ENCODE peak calls at places on chromosome 6, in seven cellular contexts. A is tibial artery; T is body of pancreas; Z is CD4-positive, CD25-positive, alpha-beta regulatory T cell; Y is astrocyte of the cerebellum; W is astrocyte; M is astrocyte of the spinal cord. O is an unnamed sample.

GRCh38 chr6:118187568-118188164 is 280.6 kb downstream of the SLC35F1 start:
- DNase-seq in T (no peak), A (no peak), W (peak; percentile 86), Z (no peak), M (no peak), Y (no peak), O (peak; percentile 94)

GRCh38 chr6:142395768-142396231 is 94.0 kb downstream of the ADGRG6 start:
- DNase-seq in A (no peak), T (no peak), Y (no peak), Z (peak; percentile 52), M (peak; percentile 66), W (peak; percentile 71), O (no peak)

GRCh38 chr6:143060806-143061596 is at the start of gene AIG1:
- DNase-seq in Z (peak; percentile 65), Y (no peak), A (peak; percentile 87), W (peak; percentile 57), T (no peak), M (no peak), O (no peak)

GRCh38 chr6:150494236-150494635 is 105.4 kb upstream of the PLEKHG1 start:
- DNase-seq in M (no peak), A (no peak), Z (no peak), T (no peak), Y (no peak), W (no peak), O (peak; percentile 30)

GRCh38 chr6:72952808-72953630 is 272.3 kb downstream of the KHDC1L start:
- DNase-seq in M (peak; percentile 42), Y (no peak), A (no peak), Z (no peak), W (peak; percentile 86), T (no peak), O (peak; percentile 43)

GRCh38 chr6:12014027-12014872 is 2.1 kb downstream of the HIVEP1 start:
- DNase-seq in Z (no peak), T (no peak), M (peak; percentile 83), A (no peak), Y (no peak), W (peak; percentile 92), O (peak; percentile 63)

GRCh38 chr6:170175644-170176620 is 114.9 kb downstream of the DLL1 start:
- DNase-seq in M (no peak), T (peak; percentile 11), W (no peak), Z (no peak), A (peak; percentile 51), Y (no peak), O (no peak)

GRCh38 chr6:155171747-155172191 is 92.0 kb upstream of the CLDN20 start:
- DNase-seq in T (no peak), Z (no peak), M (peak; percentile 81), A (no peak), W (peak; percentile 85), Y (peak; percentile 73), O (peak; percentile 30)

GRCh38 chr6:132526461-132526860 is 11.6 kb upstream of the TAAR9 start:
- DNase-seq in M (no peak), W (no peak), A (no peak), Z (no peak), T (no peak), Y (no peak), O (no peak)

GRCh38 chr6:132525866-132526265 is 12.2 kb upstream of the TAAR9 start:
- DNase-seq in W (no peak), Z (no peak), M (no peak), Y (no peak), A (no peak), T (no peak), O (no peak)

GRCh38 chr6:132524639-132525038 is 11.7 kb upstream of the STX7 start:
- DNase-seq in T (no peak), Y (no peak), Z (no peak), W (no peak), M (no peak), A (no peak), O (no peak)

GRCh38 chr6:132527791-132528190 is 10.3 kb upstream of the TAAR9 start:
- DNase-seq in T (no peak), A (no peak), Y (no peak), W (no peak), Z (no peak), M (no peak), O (peak; percentile 83)

DNA sequence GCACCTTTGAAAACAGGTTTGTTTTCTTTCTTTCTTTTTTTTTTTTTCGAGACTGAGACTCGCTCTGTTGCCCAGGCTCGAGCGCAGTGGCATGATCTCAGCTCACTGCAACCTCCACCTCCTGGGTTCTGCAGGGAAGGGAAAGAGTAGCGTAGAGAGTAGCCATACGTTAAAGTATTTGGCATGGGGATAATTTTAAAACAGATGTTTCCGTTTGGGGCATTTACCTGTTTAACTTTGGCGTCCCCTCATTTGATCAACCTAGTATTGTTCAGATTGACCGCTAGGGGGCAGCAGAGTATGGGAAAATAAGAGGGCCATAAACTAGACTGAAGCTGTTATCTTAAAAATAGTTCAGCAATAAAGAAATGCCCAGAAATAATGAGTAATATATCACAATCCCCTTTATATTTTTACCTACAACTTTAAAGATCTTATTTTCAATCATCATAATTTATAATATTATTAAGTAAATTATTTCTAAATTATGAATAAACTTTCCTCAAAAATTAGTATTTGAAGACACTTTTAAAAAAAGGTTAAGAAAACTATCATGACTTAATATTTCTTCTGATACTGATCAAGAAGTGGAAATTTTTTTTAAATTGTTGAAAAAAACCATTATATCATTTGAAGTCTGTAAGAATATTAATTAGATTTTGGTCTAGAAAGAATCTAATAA is 7.6 kb upstream of the TAAR9 start:
- DNase-seq in Y (peak; percentile 58), M (peak; percentile 62), A (no peak), W (peak; percentile 25), Z (peak; percentile 68), T (peak; percentile 68), O (peak; percentile 70)
- H3K4me3 ChIP-seq in Y (no peak overlapping the region), M (no peak overlapping the region), A (no peak overlapping the region), W (no peak overlapping the region), Z (no peak overlapping the region), T (no peak overlapping the region), O (no peak overlapping the region)

GRCh38 chr6:42279144-42279781 is 61.6 kb upstream of the MRPS10 start:
- DNase-seq in A (no peak), T (no peak), Y (no peak), W (peak; percentile 36), Z (peak; percentile 24), M (peak; percentile 61), O (peak; percentile 72)
- H3K4me3 ChIP-seq in A (no peak overlapping the region), T (no peak overlapping the region), Y (no peak overlapping the region), W (no peak overlapping the region), Z (peak overlapping the region; percentile 13), M (no peak overlapping the region), O (no peak overlapping the region)

GRCh38 chr6:50277774-50278173 is 228.0 kb upstream of the DEFB112 start:
- DNase-seq in A (no peak), M (no peak), T (no peak), Y (no peak), W (no peak), Z (no peak), O (no peak)
- H3K4me3 ChIP-seq in A (no peak overlapping the region), M (no peak overlapping the region), T (no peak overlapping the region), Y (no peak overlapping the region), W (no peak overlapping the region), Z (no peak overlapping the region), O (no peak overlapping the region)

DNA sequence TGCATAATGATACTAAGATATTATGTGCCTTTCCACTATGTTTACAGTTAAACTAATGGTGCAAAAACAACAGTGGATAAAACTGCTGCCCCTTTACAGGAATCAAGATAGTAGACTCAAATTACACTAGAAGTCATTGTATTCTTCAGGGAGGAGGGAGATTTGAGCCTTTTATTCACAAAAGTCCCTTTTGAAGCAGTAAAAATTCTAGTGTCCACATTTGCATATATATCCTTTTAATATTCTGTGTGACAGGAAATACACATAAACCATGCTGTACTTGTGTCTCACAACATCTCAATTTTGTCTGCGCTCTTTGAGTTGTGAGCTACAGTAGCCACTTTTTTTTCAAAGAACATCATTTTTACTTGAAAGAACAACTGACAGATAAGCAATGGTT is 21.4 kb downstream of the LMBRD1 start:
- DNase-seq in M (no peak), T (no peak), A (no peak), Z (no peak), W (no peak), Y (no peak), O (no peak)
- H3K4me3 ChIP-seq in M (no peak overlapping the region), T (no peak overlapping the region), A (no peak overlapping the region), Z (no peak overlapping the region), W (no peak overlapping the region), Y (no peak overlapping the region), O (no peak overlapping the region)

GRCh38 chr6:27088068-27088467 is 159.4 kb upstream of the PRSS16 start:
- DNase-seq in Z (no peak), Y (no peak), M (no peak), W (no peak), A (no peak), T (no peak), O (no peak)

GRCh38 chr6:27095914-27096313 is 151.6 kb upstream of the PRSS16 start:
- DNase-seq in M (no peak), Y (no peak), T (no peak), A (no peak), W (no peak), Z (no peak), O (no peak)

GRCh38 chr6:27092316-27092692 is 155.2 kb upstream of the PRSS16 start:
- DNase-seq in T (no peak), W (no peak), Y (no peak), M (no peak), Z (no peak), A (no peak), O (peak; percentile 11)

GRCh38 chr6:27096834-27097511 is 150.5 kb upstream of the PRSS16 start:
- DNase-seq in Y (peak; percentile 9), Z (no peak), M (peak; percentile 78), A (no peak), T (peak; percentile 53), W (peak; percentile 67), O (peak; percentile 80)

DNA sequence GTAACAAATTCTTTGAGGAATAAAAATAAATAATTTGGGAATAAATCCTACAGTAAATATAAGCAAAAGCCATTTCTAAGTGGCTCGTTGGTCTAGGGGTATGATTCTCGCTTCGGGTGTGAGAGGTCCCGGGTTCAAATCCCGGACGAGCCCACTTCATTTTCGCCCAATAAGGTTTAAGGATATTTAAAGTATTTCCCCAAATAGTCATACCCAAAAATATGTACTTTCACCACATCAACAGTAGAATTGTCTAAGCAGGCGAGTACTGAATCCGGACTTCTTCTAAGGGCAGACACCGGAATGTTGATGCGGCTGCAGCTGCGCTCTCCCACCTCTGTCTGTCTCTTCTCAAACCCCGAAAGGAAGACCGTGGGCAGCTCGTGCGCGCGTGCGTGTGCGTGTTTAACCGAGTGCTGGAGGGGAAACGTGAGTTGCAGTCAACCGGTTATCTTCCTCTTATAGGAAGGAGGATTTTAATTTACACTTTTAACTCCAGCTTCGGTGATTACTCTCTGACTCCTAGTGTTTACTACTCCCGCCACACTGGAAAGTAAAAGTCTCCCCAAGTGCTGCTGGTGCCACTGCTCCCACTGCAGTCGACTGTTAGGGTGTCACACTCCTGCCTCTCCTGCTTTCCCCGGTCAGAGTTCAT is 155.7 kb upstream of the PRSS16 start:
- DNase-seq in A (no peak), T (no peak), Z (no peak), Y (peak; percentile 63), M (peak; percentile 89), W (peak; percentile 94), O (peak; percentile 95)
- H3K4me3 ChIP-seq in A (no peak overlapping the region), T (no peak overlapping the region), Z (peak overlapping the region; percentile 28), Y (peak overlapping the region; percentile 48), M (peak overlapping the region; percentile 46), W (peak overlapping the region; percentile 58), O (peak overlapping the region; percentile 51)